ENCODE peak calls at places on chromosome 11, in eight cellular contexts. One of them, this sample, is unnamed.

GRCh38 chr11:75492181-75492820 is 33.4 kb downstream of the GDPD5 start:
- DNase-seq in uterus: no peak
- DNase-seq in stomach: peak; percentile 27
- DNase-seq in CD8-positive, alpha-beta memory T cell: peak; percentile 30
- DNase-seq in neuronal stem cell: no peak
- DNase-seq in testis: no peak
- DNase-seq in transverse colon: peak; percentile 32
- DNase-seq in ovary: no peak
- DNase-seq in this sample: no peak

GRCh38 chr11:101523193-101523592 is 60.6 kb downstream of the TRPC6 start:
- DNase-seq in uterus: no peak
- DNase-seq in stomach: no peak
- DNase-seq in CD8-positive, alpha-beta memory T cell: no peak
- DNase-seq in neuronal stem cell: no peak
- DNase-seq in testis: no peak
- DNase-seq in transverse colon: no peak
- DNase-seq in ovary: no peak
- DNase-seq in this sample: no peak

GRCh38 chr11:85787809-85788805 is 22.8 kb downstream of the SYTL2 start:
- DNase-seq in uterus: no peak
- DNase-seq in stomach: no peak
- DNase-seq in CD8-positive, alpha-beta memory T cell: no peak
- DNase-seq in neuronal stem cell: no peak
- DNase-seq in testis: no peak
- DNase-seq in transverse colon: peak; percentile 54
- DNase-seq in ovary: no peak
- DNase-seq in this sample: no peak

GRCh38 chr11:121231576-121232278 is 60.8 kb upstream of the SC5D start:
- DNase-seq in uterus: no peak
- DNase-seq in stomach: peak; percentile 59
- DNase-seq in CD8-positive, alpha-beta memory T cell: no peak
- DNase-seq in neuronal stem cell: no peak
- DNase-seq in testis: peak; percentile 45
- DNase-seq in transverse colon: peak; percentile 26
- DNase-seq in ovary: no peak
- DNase-seq in this sample: peak; percentile 80

GRCh38 chr11:15186146-15186545 is 71.4 kb downstream of the INSC start:
- DNase-seq in uterus: no peak
- DNase-seq in stomach: no peak
- DNase-seq in CD8-positive, alpha-beta memory T cell: no peak
- DNase-seq in neuronal stem cell: no peak
- DNase-seq in testis: no peak
- DNase-seq in transverse colon: no peak
- DNase-seq in ovary: no peak
- DNase-seq in this sample: no peak

GRCh38 chr11:100328626-100329340 is 358.3 kb upstream of the ARHGAP42 start:
- DNase-seq in uterus: no peak
- DNase-seq in stomach: no peak
- DNase-seq in CD8-positive, alpha-beta memory T cell: no peak
- DNase-seq in neuronal stem cell: no peak
- DNase-seq in testis: no peak
- DNase-seq in transverse colon: no peak
- DNase-seq in ovary: no peak
- DNase-seq in this sample: no peak

GRCh38 chr11:126573325-126574076 is 218.0 kb downstream of the ST3GAL4 start:
- DNase-seq in uterus: no peak
- DNase-seq in stomach: no peak
- DNase-seq in CD8-positive, alpha-beta memory T cell: no peak
- DNase-seq in neuronal stem cell: no peak
- DNase-seq in testis: no peak
- DNase-seq in transverse colon: no peak
- DNase-seq in ovary: no peak
- DNase-seq in this sample: no peak

GRCh38 chr11:34513674-34513995 is at the start of gene ELF5:
- DNase-seq in uterus: no peak
- DNase-seq in stomach: no peak
- DNase-seq in CD8-positive, alpha-beta memory T cell: no peak
- DNase-seq in neuronal stem cell: no peak
- DNase-seq in testis: no peak
- DNase-seq in transverse colon: no peak
- DNase-seq in ovary: no peak
- DNase-seq in this sample: no peak

GRCh38 chr11:119450590-119450989 is 27.6 kb upstream of the THY1 start:
- DNase-seq in uterus: no peak
- DNase-seq in stomach: no peak
- DNase-seq in CD8-positive, alpha-beta memory T cell: no peak
- DNase-seq in neuronal stem cell: no peak
- DNase-seq in testis: no peak
- DNase-seq in transverse colon: no peak
- DNase-seq in ovary: no peak
- DNase-seq in this sample: no peak

GRCh38 chr11:63564056-63564784 is 1.0 kb upstream of the PLAAT2 start:
- DNase-seq in uterus: no peak
- DNase-seq in stomach: peak; percentile 48
- DNase-seq in CD8-positive, alpha-beta memory T cell: no peak
- DNase-seq in neuronal stem cell: no peak
- DNase-seq in testis: no peak
- DNase-seq in transverse colon: no peak
- DNase-seq in ovary: no peak
- DNase-seq in this sample: no peak

GRCh38 chr11:92810423-92810822 is 159.0 kb upstream of the MTNR1B start:
- DNase-seq in uterus: no peak
- DNase-seq in stomach: no peak
- DNase-seq in CD8-positive, alpha-beta memory T cell: no peak
- DNase-seq in neuronal stem cell: no peak
- DNase-seq in testis: no peak
- DNase-seq in transverse colon: no peak
- DNase-seq in ovary: no peak
- DNase-seq in this sample: no peak

GRCh38 chr11:126139541-126140091 is 71.8 kb downstream of the RPUSD4 start:
- DNase-seq in uterus: peak; percentile 79
- DNase-seq in stomach: no peak
- DNase-seq in CD8-positive, alpha-beta memory T cell: no peak
- DNase-seq in neuronal stem cell: no peak
- DNase-seq in testis: peak; percentile 63
- DNase-seq in transverse colon: no peak
- DNase-seq in ovary: peak; percentile 69
- DNase-seq in this sample: no peak

GRCh38 chr11:100929377-100929776 is 200.2 kb downstream of the PGR start:
- DNase-seq in uterus: no peak
- DNase-seq in stomach: no peak
- DNase-seq in CD8-positive, alpha-beta memory T cell: no peak
- DNase-seq in neuronal stem cell: no peak
- DNase-seq in testis: no peak
- DNase-seq in transverse colon: no peak
- DNase-seq in ovary: no peak
- DNase-seq in this sample: no peak

GRCh38 chr11:60870733-60871377 is 3.5 kb downstream of the ZP1 start:
- DNase-seq in uterus: peak; percentile 11
- DNase-seq in stomach: no peak
- DNase-seq in CD8-positive, alpha-beta memory T cell: no peak
- DNase-seq in neuronal stem cell: no peak
- DNase-seq in testis: peak; percentile 9
- DNase-seq in transverse colon: no peak
- DNase-seq in ovary: no peak
- DNase-seq in this sample: no peak

GRCh38 chr11:66956689-66957290 is 1.4 kb downstream of the PC start:
- DNase-seq in uterus: no peak
- DNase-seq in stomach: peak; percentile 27
- DNase-seq in CD8-positive, alpha-beta memory T cell: peak; percentile 5
- DNase-seq in neuronal stem cell: no peak
- DNase-seq in testis: peak; percentile 25
- DNase-seq in transverse colon: no peak
- DNase-seq in ovary: no peak
- DNase-seq in this sample: peak; percentile 56

GRCh38 chr11:77130763-77131513 is 2.9 kb downstream of the MYO7A start:
- DNase-seq in uterus: no peak
- DNase-seq in stomach: peak; percentile 60
- DNase-seq in CD8-positive, alpha-beta memory T cell: no peak
- DNase-seq in neuronal stem cell: no peak
- DNase-seq in testis: peak; percentile 94
- DNase-seq in transverse colon: no peak
- DNase-seq in ovary: peak; percentile 89
- DNase-seq in this sample: peak; percentile 97

DNA sequence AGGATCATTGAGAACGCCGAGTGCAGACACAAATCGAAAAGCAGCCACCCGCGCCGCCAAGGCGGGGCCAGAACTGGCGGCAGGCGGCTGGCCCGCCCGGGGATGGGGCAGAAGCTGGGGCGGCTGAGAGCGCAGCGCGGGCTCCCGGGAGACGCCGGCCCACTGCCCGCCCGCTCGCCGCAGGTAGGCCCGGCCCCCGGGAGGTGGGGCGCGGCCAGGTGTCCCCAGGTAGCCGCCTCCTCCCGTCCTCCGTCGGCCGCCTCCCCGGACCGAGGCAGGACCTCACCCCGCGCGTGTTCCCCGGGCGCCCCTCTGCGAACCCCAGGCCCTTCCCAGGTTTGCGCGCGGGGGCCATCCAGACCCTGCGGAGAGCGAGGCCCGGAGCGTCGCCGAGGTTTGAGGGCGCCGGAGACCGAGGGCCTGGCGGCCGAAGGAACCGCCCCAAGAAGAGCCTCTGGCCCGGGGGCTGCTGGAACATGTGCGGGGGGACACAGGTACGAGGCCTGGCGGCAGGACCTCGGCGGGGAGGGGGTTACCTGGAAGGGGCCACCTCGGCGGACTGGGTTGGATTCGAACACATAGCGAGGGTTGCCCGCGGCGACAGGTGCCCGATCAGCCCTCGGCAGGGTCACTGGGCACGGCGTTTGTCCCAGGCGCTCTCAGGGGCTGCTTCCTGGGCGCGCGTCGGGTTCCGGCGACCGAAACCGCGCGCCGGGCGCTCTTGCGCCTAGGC is at the start of gene PRRG4:
- DNase-seq in uterus: peak; percentile 19
- DNase-seq in stomach: peak; percentile 85
- DNase-seq in CD8-positive, alpha-beta memory T cell: no peak
- DNase-seq in neuronal stem cell: peak; percentile 32
- DNase-seq in testis: peak; percentile 31
- DNase-seq in transverse colon: peak; percentile 87
- DNase-seq in ovary: peak; percentile 31
- DNase-seq in this sample: peak; percentile 89
- H3K27ac ChIP-seq in uterus: peak within 1 kb of the TSS; percentile 53
- H3K27ac ChIP-seq in stomach: peak within 1 kb of the TSS; percentile 81
- H3K27ac ChIP-seq in CD8-positive, alpha-beta memory T cell: no peak within 1 kb of the TSS
- H3K27ac ChIP-seq in neuronal stem cell: no peak within 1 kb of the TSS
- H3K27ac ChIP-seq in testis: no peak within 1 kb of the TSS
- H3K27ac ChIP-seq in transverse colon: peak within 1 kb of the TSS; percentile 87
- H3K27ac ChIP-seq in ovary: no peak within 1 kb of the TSS
- H3K27ac ChIP-seq in this sample: peak within 1 kb of the TSS; percentile 99

DNA sequence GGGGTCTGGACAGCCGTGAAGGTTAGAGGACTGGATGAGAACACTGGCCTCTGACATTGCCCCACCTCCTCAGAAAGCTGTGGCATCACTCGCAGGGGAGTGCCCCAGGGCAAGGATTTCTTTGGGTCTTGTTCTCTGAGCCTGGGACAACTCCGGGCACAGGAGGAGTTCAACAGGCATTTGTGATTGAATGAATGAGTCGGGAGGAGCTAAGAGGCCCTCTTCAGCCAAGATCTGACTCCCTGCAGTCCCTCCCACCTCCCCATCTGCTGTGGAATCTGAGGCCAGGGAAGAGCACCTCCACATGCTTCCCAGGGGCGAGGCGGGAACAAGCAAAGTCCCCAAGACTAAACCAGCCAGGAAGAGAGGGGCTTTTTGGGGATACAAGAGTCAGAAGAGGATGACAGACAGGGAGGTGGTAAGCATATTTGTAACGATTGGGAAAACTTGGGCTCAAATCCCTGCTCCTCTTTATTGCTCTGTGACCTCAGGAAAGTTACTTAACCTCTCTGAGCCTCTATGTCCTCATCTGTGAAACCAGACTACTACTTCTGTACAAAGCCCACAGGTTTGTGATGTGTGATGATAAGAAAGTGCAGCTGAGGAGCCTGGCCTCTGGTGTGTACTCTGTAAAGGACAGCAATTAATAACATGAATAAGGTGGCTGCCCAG is 6.4 kb downstream of the TP53I11 start:
- DNase-seq in uterus: no peak
- DNase-seq in stomach: no peak
- DNase-seq in CD8-positive, alpha-beta memory T cell: no peak
- DNase-seq in neuronal stem cell: no peak
- DNase-seq in testis: no peak
- DNase-seq in transverse colon: no peak
- DNase-seq in ovary: no peak
- DNase-seq in this sample: no peak
- H3K27ac ChIP-seq in uterus: no peak overlapping the region
- H3K27ac ChIP-seq in stomach: no peak overlapping the region
- H3K27ac ChIP-seq in CD8-positive, alpha-beta memory T cell: no peak overlapping the region
- H3K27ac ChIP-seq in neuronal stem cell: peak overlapping the region; percentile 18
- H3K27ac ChIP-seq in testis: no peak overlapping the region
- H3K27ac ChIP-seq in transverse colon: no peak overlapping the region
- H3K27ac ChIP-seq in ovary: no peak overlapping the region
- H3K27ac ChIP-seq in this sample: no peak overlapping the region

GRCh38 chr11:105181521-105181920 is 42.0 kb upstream of the CARD18 start:
- DNase-seq in uterus: no peak
- DNase-seq in stomach: no peak
- DNase-seq in CD8-positive, alpha-beta memory T cell: no peak
- DNase-seq in neuronal stem cell: no peak
- DNase-seq in testis: no peak
- DNase-seq in transverse colon: no peak
- DNase-seq in ovary: no peak
- DNase-seq in this sample: no peak
- H3K27ac ChIP-seq in uterus: no peak overlapping the region
- H3K27ac ChIP-seq in stomach: no peak overlapping the region
- H3K27ac ChIP-seq in CD8-positive, alpha-beta memory T cell: no peak overlapping the region
- H3K27ac ChIP-seq in neuronal stem cell: no peak overlapping the region
- H3K27ac ChIP-seq in testis: no peak overlapping the region
- H3K27ac ChIP-seq in transverse colon: no peak overlapping the region
- H3K27ac ChIP-seq in ovary: no peak overlapping the region
- H3K27ac ChIP-seq in this sample: no peak overlapping the region

GRCh38 chr11:104033561-104033960 is 2.9 kb upstream of the DDI1 start:
- DNase-seq in uterus: no peak
- DNase-seq in stomach: no peak
- DNase-seq in CD8-positive, alpha-beta memory T cell: no peak
- DNase-seq in neuronal stem cell: no peak
- DNase-seq in testis: no peak
- DNase-seq in transverse colon: no peak
- DNase-seq in ovary: no peak
- DNase-seq in this sample: no peak

GRCh38 chr11:104036603-104037394 is at the start of gene DDI1:
- DNase-seq in uterus: no peak
- DNase-seq in stomach: no peak
- DNase-seq in CD8-positive, alpha-beta memory T cell: no peak
- DNase-seq in neuronal stem cell: no peak
- DNase-seq in testis: no peak
- DNase-seq in transverse colon: no peak
- DNase-seq in ovary: no peak
- DNase-seq in this sample: no peak

GRCh38 chr11:104028476-104028875 is 8.0 kb upstream of the DDI1 start:
- DNase-seq in uterus: no peak
- DNase-seq in stomach: no peak
- DNase-seq in CD8-positive, alpha-beta memory T cell: no peak
- DNase-seq in neuronal stem cell: no peak
- DNase-seq in testis: no peak
- DNase-seq in transverse colon: no peak
- DNase-seq in ovary: no peak
- DNase-seq in this sample: no peak

DNA sequence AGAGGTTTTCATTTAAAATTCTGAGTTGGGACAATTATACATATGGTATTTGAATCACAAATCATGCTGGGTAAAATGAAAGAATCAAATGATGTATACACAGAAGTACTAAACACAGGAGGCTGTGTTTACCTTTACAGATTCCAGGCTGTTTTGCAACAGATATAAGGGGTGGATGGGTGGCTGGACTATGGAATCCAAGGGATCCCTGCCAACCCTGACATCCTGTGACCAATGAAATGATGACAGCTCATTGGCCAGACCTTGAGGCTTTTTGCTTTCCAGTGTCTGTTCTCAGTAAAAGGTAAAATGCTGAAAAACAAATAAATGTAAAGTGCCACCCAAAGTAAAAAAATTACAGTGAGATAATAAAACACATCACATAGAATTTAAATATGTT is 3.3 kb upstream of the DDI1 start:
- DNase-seq in uterus: no peak
- DNase-seq in stomach: no peak
- DNase-seq in CD8-positive, alpha-beta memory T cell: no peak
- DNase-seq in neuronal stem cell: no peak
- DNase-seq in testis: peak; percentile 51
- DNase-seq in transverse colon: no peak
- DNase-seq in ovary: no peak
- DNase-seq in this sample: no peak
- H3K27ac ChIP-seq in uterus: no peak overlapping the region
- H3K27ac ChIP-seq in stomach: no peak overlapping the region
- H3K27ac ChIP-seq in CD8-positive, alpha-beta memory T cell: no peak overlapping the region
- H3K27ac ChIP-seq in neuronal stem cell: no peak overlapping the region
- H3K27ac ChIP-seq in testis: peak overlapping the region; percentile 76
- H3K27ac ChIP-seq in transverse colon: no peak overlapping the region
- H3K27ac ChIP-seq in ovary: peak overlapping the region; percentile 42
- H3K27ac ChIP-seq in this sample: no peak overlapping the region